ENCODE peak calls at places on chromosomes 1 and 21, in six cellular contexts. One of them, this sample, is unnamed.

GRCh38 chr1:17434016-17434415 is 5.5 kb downstream of the RCC2 start:
- DNase-seq in gastrocnemius medialis: no peak
- DNase-seq in sigmoid colon: no peak
- DNase-seq in uterus: no peak
- DNase-seq in esophagus squamous epithelium: no peak
- DNase-seq in heart left ventricle: no peak
- DNase-seq in this sample: no peak

GRCh38 chr1:179881642-179882252 is 338 bp upstream of the TOR1AIP1 start:
- DNase-seq in gastrocnemius medialis: peak; percentile 86
- DNase-seq in sigmoid colon: peak; percentile 97
- DNase-seq in uterus: peak; percentile 93
- DNase-seq in esophagus squamous epithelium: no peak
- DNase-seq in heart left ventricle: peak; percentile 88
- DNase-seq in this sample: no peak

GRCh38 chr1:8211620-8212442 is 106.1 kb upstream of the SLC45A1 start:
- DNase-seq in gastrocnemius medialis: peak; percentile 45
- DNase-seq in sigmoid colon: peak; percentile 73
- DNase-seq in uterus: no peak
- DNase-seq in esophagus squamous epithelium: no peak
- DNase-seq in heart left ventricle: no peak
- DNase-seq in this sample: no peak

GRCh38 chr1:162236201-162236600 is 140.5 kb downstream of the SPATA46 start:
- DNase-seq in gastrocnemius medialis: no peak
- DNase-seq in sigmoid colon: no peak
- DNase-seq in uterus: no peak
- DNase-seq in esophagus squamous epithelium: no peak
- DNase-seq in heart left ventricle: no peak
- DNase-seq in this sample: no peak

GRCh38 chr1:55490556-55490955 is 275.4 kb upstream of the USP24 start:
- DNase-seq in gastrocnemius medialis: no peak
- DNase-seq in sigmoid colon: no peak
- DNase-seq in uterus: no peak
- DNase-seq in esophagus squamous epithelium: no peak
- DNase-seq in heart left ventricle: no peak
- DNase-seq in this sample: no peak

GRCh38 chr1:162973381-162973795 is 95.8 kb upstream of the RGS4 start:
- DNase-seq in gastrocnemius medialis: no peak
- DNase-seq in sigmoid colon: no peak
- DNase-seq in uterus: no peak
- DNase-seq in esophagus squamous epithelium: no peak
- DNase-seq in heart left ventricle: no peak
- DNase-seq in this sample: no peak

GRCh38 chr1:117537291-117537920 is 68.4 kb upstream of the TENT5C start:
- DNase-seq in gastrocnemius medialis: no peak
- DNase-seq in sigmoid colon: no peak
- DNase-seq in uterus: no peak
- DNase-seq in esophagus squamous epithelium: no peak
- DNase-seq in heart left ventricle: no peak
- DNase-seq in this sample: no peak

GRCh38 chr1:19013826-19014548 is 57.5 kb upstream of the IFFO2 start:
- DNase-seq in gastrocnemius medialis: no peak
- DNase-seq in sigmoid colon: no peak
- DNase-seq in uterus: no peak
- DNase-seq in esophagus squamous epithelium: no peak
- DNase-seq in heart left ventricle: no peak
- DNase-seq in this sample: peak; percentile 76

GRCh38 chr1:25996966-25997758 is 701 bp downstream of the PAFAH2 start:
- DNase-seq in gastrocnemius medialis: peak; percentile 39
- DNase-seq in sigmoid colon: no peak
- DNase-seq in uterus: peak; percentile 47
- DNase-seq in esophagus squamous epithelium: no peak
- DNase-seq in heart left ventricle: no peak
- DNase-seq in this sample: no peak

GRCh38 chr21:31630062-31630711 is 29.3 kb upstream of the SOD1 start:
- DNase-seq in gastrocnemius medialis: no peak
- DNase-seq in sigmoid colon: no peak
- DNase-seq in uterus: peak; percentile 68
- DNase-seq in esophagus squamous epithelium: no peak
- DNase-seq in heart left ventricle: no peak
- DNase-seq in this sample: peak; percentile 67

GRCh38 chr1:61692155-61692783 is 32.7 kb downstream of the TM2D1 start:
- DNase-seq in gastrocnemius medialis: no peak
- DNase-seq in sigmoid colon: no peak
- DNase-seq in uterus: no peak
- DNase-seq in esophagus squamous epithelium: no peak
- DNase-seq in heart left ventricle: no peak
- DNase-seq in this sample: no peak

GRCh38 chr1:160093069-160093395 is 5.4 kb downstream of the IGSF8 start:
- DNase-seq in gastrocnemius medialis: no peak
- DNase-seq in sigmoid colon: no peak
- DNase-seq in uterus: no peak
- DNase-seq in esophagus squamous epithelium: no peak
- DNase-seq in heart left ventricle: no peak
- DNase-seq in this sample: no peak

GRCh38 chr1:90614872-90615271 is 102.2 kb downstream of the BARHL2 start:
- DNase-seq in gastrocnemius medialis: no peak
- DNase-seq in sigmoid colon: no peak
- DNase-seq in uterus: no peak
- DNase-seq in esophagus squamous epithelium: no peak
- DNase-seq in heart left ventricle: no peak
- DNase-seq in this sample: no peak

GRCh38 chr1:245216356-245217110 is 61.7 kb downstream of the KIF26B start:
- DNase-seq in gastrocnemius medialis: no peak
- DNase-seq in sigmoid colon: no peak
- DNase-seq in uterus: no peak
- DNase-seq in esophagus squamous epithelium: no peak
- DNase-seq in heart left ventricle: no peak
- DNase-seq in this sample: no peak

GRCh38 chr1:181014431-181015257 is 8.0 kb downstream of the STX6 start:
- DNase-seq in gastrocnemius medialis: no peak
- DNase-seq in sigmoid colon: no peak
- DNase-seq in uterus: no peak
- DNase-seq in esophagus squamous epithelium: no peak
- DNase-seq in heart left ventricle: no peak
- DNase-seq in this sample: no peak

GRCh38 chr21:14900058-14900457 is 164.7 kb downstream of the NRIP1 start:
- DNase-seq in gastrocnemius medialis: no peak
- DNase-seq in sigmoid colon: no peak
- DNase-seq in uterus: no peak
- DNase-seq in esophagus squamous epithelium: no peak
- DNase-seq in heart left ventricle: no peak
- DNase-seq in this sample: no peak

GRCh38 chr1:61192666-61193325 is 110.4 kb downstream of the NFIA start:
- DNase-seq in gastrocnemius medialis: no peak
- DNase-seq in sigmoid colon: no peak
- DNase-seq in uterus: no peak
- DNase-seq in esophagus squamous epithelium: no peak
- DNase-seq in heart left ventricle: no peak
- DNase-seq in this sample: no peak

GRCh38 chr1:160267284-160267991 is 5.1 kb upstream of the DCAF8 start:
- DNase-seq in gastrocnemius medialis: no peak
- DNase-seq in sigmoid colon: no peak
- DNase-seq in uterus: no peak
- DNase-seq in esophagus squamous epithelium: no peak
- DNase-seq in heart left ventricle: no peak
- DNase-seq in this sample: no peak

GRCh38 chr1:56080123-56080522 is 499.2 kb downstream of the PLPP3 start:
- DNase-seq in gastrocnemius medialis: no peak
- DNase-seq in sigmoid colon: no peak
- DNase-seq in uterus: no peak
- DNase-seq in esophagus squamous epithelium: no peak
- DNase-seq in heart left ventricle: no peak
- DNase-seq in this sample: no peak

GRCh38 chr1:67052741-67053534 is 1.0 kb downstream of the SLC35D1 start:
- DNase-seq in gastrocnemius medialis: peak; percentile 22
- DNase-seq in sigmoid colon: peak; percentile 69
- DNase-seq in uterus: peak; percentile 32
- DNase-seq in esophagus squamous epithelium: peak; percentile 0
- DNase-seq in heart left ventricle: peak; percentile 28
- DNase-seq in this sample: no peak

GRCh38 chr1:157092831-157093230 is 6.8 kb downstream of the ETV3L start:
- DNase-seq in gastrocnemius medialis: no peak
- DNase-seq in sigmoid colon: peak; percentile 63
- DNase-seq in uterus: peak; percentile 55
- DNase-seq in esophagus squamous epithelium: no peak
- DNase-seq in heart left ventricle: peak; percentile 65
- DNase-seq in this sample: no peak

GRCh38 chr1:72623299-72623708 is 341.0 kb upstream of the NEGR1 start:
- DNase-seq in gastrocnemius medialis: no peak
- DNase-seq in sigmoid colon: no peak
- DNase-seq in uterus: no peak
- DNase-seq in esophagus squamous epithelium: no peak
- DNase-seq in heart left ventricle: no peak
- DNase-seq in this sample: no peak

GRCh38 chr21:42565886-42566523 is 52.4 kb downstream of the SLC37A1 start:
- DNase-seq in gastrocnemius medialis: no peak
- DNase-seq in sigmoid colon: peak; percentile 30
- DNase-seq in uterus: peak; percentile 5
- DNase-seq in esophagus squamous epithelium: no peak
- DNase-seq in heart left ventricle: no peak
- DNase-seq in this sample: peak; percentile 31

GRCh38 chr1:246836169-246836568 is 95.6 kb downstream of the AHCTF1 start:
- DNase-seq in gastrocnemius medialis: no peak
- DNase-seq in sigmoid colon: no peak
- DNase-seq in uterus: no peak
- DNase-seq in esophagus squamous epithelium: no peak
- DNase-seq in heart left ventricle: no peak
- DNase-seq in this sample: no peak

DNA sequence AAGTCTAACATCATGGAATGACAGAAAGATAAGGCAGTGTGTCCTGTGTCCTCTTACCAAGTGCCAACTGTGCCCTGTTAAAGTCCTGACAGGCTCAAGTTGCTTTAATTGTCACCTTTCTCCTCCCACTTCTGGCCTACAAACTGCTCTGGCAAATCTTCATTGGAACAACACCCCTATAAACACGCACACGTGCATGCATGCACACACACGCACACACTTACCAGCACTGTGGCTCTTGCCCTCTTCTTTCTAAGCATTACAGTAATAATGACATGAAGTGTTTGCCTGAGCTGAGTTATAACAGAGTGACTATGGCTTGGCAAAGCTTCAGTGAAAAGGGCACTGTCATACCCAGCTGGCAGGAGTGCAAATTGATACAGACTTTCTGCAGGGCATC is 82.3 kb upstream of the SYT6 start:
- DNase-seq in gastrocnemius medialis: peak; percentile 42
- DNase-seq in sigmoid colon: no peak
- DNase-seq in uterus: no peak
- DNase-seq in esophagus squamous epithelium: no peak
- DNase-seq in heart left ventricle: no peak
- DNase-seq in this sample: no peak
- H3K4me1 ChIP-seq in gastrocnemius medialis: peaks cover 11% of the 10 kb centered on the region
- H3K4me1 ChIP-seq in sigmoid colon: no peaks in the 10 kb centered on the region
- H3K4me1 ChIP-seq in uterus: no peaks in the 10 kb centered on the region
- H3K4me1 ChIP-seq in esophagus squamous epithelium: peaks cover 16% of the 10 kb centered on the region
- H3K4me1 ChIP-seq in heart left ventricle: no peaks in the 10 kb centered on the region
- H3K4me1 ChIP-seq in this sample: no peaks in the 10 kb centered on the region

DNA sequence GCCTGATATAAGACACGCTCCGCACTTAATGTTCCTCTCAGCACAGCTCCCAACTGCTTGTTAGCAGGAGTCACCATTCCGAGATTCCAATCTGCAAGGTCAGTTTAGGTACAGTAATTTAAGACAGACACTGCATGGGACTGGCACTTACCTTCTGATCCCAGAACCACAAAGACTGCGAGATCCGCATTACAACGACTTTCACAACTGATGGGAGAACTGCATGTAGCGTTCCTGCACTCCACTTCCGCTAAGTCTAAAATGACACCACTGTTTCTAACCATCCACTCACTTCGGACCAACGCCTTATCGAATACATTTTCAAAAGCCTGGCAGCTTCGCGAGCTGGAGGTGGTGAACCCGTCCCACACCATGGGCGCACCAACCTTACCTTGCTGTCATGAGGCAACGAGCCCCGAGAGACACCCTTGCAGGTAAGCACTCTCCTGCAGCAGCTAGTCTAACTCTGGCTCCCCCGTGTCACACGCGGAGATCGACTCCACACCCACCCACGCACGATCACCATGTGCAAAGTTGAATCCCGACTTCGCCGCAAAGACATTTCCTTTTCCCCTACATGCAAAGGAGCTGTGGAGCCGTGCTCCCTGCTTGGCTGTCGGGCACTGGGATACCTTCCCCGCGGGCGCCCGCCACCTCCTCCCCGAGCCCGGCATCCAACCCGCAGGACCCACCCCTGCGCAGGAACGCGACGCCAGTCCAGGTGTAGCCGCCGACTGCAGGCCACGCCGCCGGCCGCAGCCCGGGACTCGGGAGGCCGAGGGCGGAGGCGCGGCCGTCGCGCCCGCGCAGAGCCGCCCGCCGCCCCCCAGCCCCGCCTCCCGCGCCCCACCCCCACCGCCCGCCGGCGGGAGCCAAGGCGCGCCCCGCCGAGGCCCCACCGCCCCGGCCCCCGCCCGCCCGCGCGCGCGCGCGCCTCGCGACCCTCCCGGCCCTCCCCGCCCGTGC is 733 bp downstream of the TAF5L start:
- DNase-seq in gastrocnemius medialis: peak; percentile 58
- DNase-seq in sigmoid colon: peak; percentile 77
- DNase-seq in uterus: peak; percentile 28
- DNase-seq in esophagus squamous epithelium: no peak
- DNase-seq in heart left ventricle: peak; percentile 60
- DNase-seq in this sample: peak; percentile 73
- TF ChIP-seq POLR2A in gastrocnemius medialis: no peak
- TF ChIP-seq POLR2A in sigmoid colon: no peak
- TF ChIP-seq POLR2A in uterus: no peak
- TF ChIP-seq POLR2A in esophagus squamous epithelium: no peak
- TF ChIP-seq POLR2A in heart left ventricle: no peak
- TF ChIP-seq POLR2A in this sample: no peak

GRCh38 chr21:39347537-39347936 is 1.4 kb downstream of the HMGN1 start:
- DNase-seq in gastrocnemius medialis: no peak
- DNase-seq in sigmoid colon: no peak
- DNase-seq in uterus: no peak
- DNase-seq in esophagus squamous epithelium: no peak
- DNase-seq in heart left ventricle: no peak
- DNase-seq in this sample: no peak
- H3K4me1 ChIP-seq in gastrocnemius medialis: peaks cover 15% of the 10 kb centered on the region
- H3K4me1 ChIP-seq in sigmoid colon: peaks cover 33% of the 10 kb centered on the region
- H3K4me1 ChIP-seq in uterus: no peaks in the 10 kb centered on the region
- H3K4me1 ChIP-seq in esophagus squamous epithelium: peaks cover 46% of the 10 kb centered on the region
- H3K4me1 ChIP-seq in heart left ventricle: peaks cover 38% of the 10 kb centered on the region
- H3K4me1 ChIP-seq in this sample: peaks cover 6% of the 10 kb centered on the region

GRCh38 chr1:33005117-33005811 is 31.4 kb downstream of the AK2 start:
- DNase-seq in gastrocnemius medialis: no peak
- DNase-seq in sigmoid colon: no peak
- DNase-seq in uterus: no peak
- DNase-seq in esophagus squamous epithelium: no peak
- DNase-seq in heart left ventricle: no peak
- DNase-seq in this sample: no peak

GRCh38 chr1:33002006-33002405 is 34.7 kb downstream of the AK2 start:
- DNase-seq in gastrocnemius medialis: no peak
- DNase-seq in sigmoid colon: no peak
- DNase-seq in uterus: no peak
- DNase-seq in esophagus squamous epithelium: no peak
- DNase-seq in heart left ventricle: no peak
- DNase-seq in this sample: no peak

GRCh38 chr1:33005812-33006465 is 30.7 kb downstream of the AK2 start:
- DNase-seq in gastrocnemius medialis: no peak
- DNase-seq in sigmoid colon: no peak
- DNase-seq in uterus: no peak
- DNase-seq in esophagus squamous epithelium: no peak
- DNase-seq in heart left ventricle: no peak
- DNase-seq in this sample: no peak

GRCh38 chr1:33004628-33005027 is 32.1 kb downstream of the AK2 start:
- DNase-seq in gastrocnemius medialis: no peak
- DNase-seq in sigmoid colon: no peak
- DNase-seq in uterus: no peak
- DNase-seq in esophagus squamous epithelium: no peak
- DNase-seq in heart left ventricle: no peak
- DNase-seq in this sample: no peak

GRCh38 chr1:33003657-33004056 is 33.0 kb downstream of the AK2 start:
- DNase-seq in gastrocnemius medialis: no peak
- DNase-seq in sigmoid colon: no peak
- DNase-seq in uterus: no peak
- DNase-seq in esophagus squamous epithelium: no peak
- DNase-seq in heart left ventricle: no peak
- DNase-seq in this sample: no peak
- TF ChIP-seq POLR2A in gastrocnemius medialis: no peak
- TF ChIP-seq POLR2A in sigmoid colon: no peak
- TF ChIP-seq POLR2A in uterus: no peak
- TF ChIP-seq POLR2A in esophagus squamous epithelium: no peak
- TF ChIP-seq POLR2A in heart left ventricle: no peak
- TF ChIP-seq POLR2A in this sample: no peak

This sample was measured in right lobe of liver.